ENCODE peak calls at places on chromosome 13, in ten cellular contexts. One of them, this sample, is unnamed. For H3K9me3, the result is how much of the 10 kb centered on the place peaks cover.

GRCh38 chr13:94620286-94620896 is 18.7 kb downstream of the GPR180 start:
- DNase-seq in tibial artery: no peak
- DNase-seq in effector memory CD4-positive, alpha-beta T cell: no peak
- DNase-seq in CD8-positive, alpha-beta T cell: no peak
- DNase-seq in endodermal cell: peak
- DNase-seq in left ventricle myocardium inferior: no peak
- DNase-seq in MG63: no peak
- DNase-seq in ascending aorta: no peak
- DNase-seq in heart right ventricle: no peak
- DNase-seq in cardiac muscle cell: peak
- DNase-seq in this sample: no peak

GRCh38 chr13:91025442-91025841 is 322.0 kb upstream of the MIR17HG start:
- DNase-seq in ascending aorta: no peak
- DNase-seq in CD8-positive, alpha-beta T cell: no peak
- DNase-seq in endodermal cell: no peak
- DNase-seq in left ventricle myocardium inferior: no peak
- DNase-seq in MG63: no peak
- DNase-seq in effector memory CD4-positive, alpha-beta T cell: no peak
- DNase-seq in cardiac muscle cell: no peak
- DNase-seq in heart right ventricle: no peak
- DNase-seq in tibial artery: no peak
- DNase-seq in this sample: no peak

GRCh38 chr13:77002590-77003190 is 10.8 kb downstream of the CLN5 start:
- DNase-seq in tibial artery: no peak
- DNase-seq in heart right ventricle: no peak
- DNase-seq in left ventricle myocardium inferior: no peak
- DNase-seq in effector memory CD4-positive, alpha-beta T cell: no peak
- DNase-seq in cardiac muscle cell: peak
- DNase-seq in endodermal cell: no peak
- DNase-seq in CD8-positive, alpha-beta T cell: no peak
- DNase-seq in ascending aorta: no peak
- DNase-seq in MG63: no peak
- DNase-seq in this sample: no peak

GRCh38 chr13:99907627-99908026 is 63.9 kb downstream of the ZIC5 start:
- DNase-seq in endodermal cell: no peak
- DNase-seq in CD8-positive, alpha-beta T cell: no peak
- DNase-seq in ascending aorta: no peak
- DNase-seq in left ventricle myocardium inferior: no peak
- DNase-seq in effector memory CD4-positive, alpha-beta T cell: no peak
- DNase-seq in cardiac muscle cell: no peak
- DNase-seq in heart right ventricle: no peak
- DNase-seq in MG63: no peak
- DNase-seq in tibial artery: no peak
- DNase-seq in this sample: no peak

GRCh38 chr13:72204291-72204690 is 337.3 kb upstream of the DACH1 start:
- DNase-seq in left ventricle myocardium inferior: no peak
- DNase-seq in MG63: peak
- DNase-seq in cardiac muscle cell: no peak
- DNase-seq in tibial artery: no peak
- DNase-seq in ascending aorta: no peak
- DNase-seq in heart right ventricle: no peak
- DNase-seq in endodermal cell: no peak
- DNase-seq in CD8-positive, alpha-beta T cell: no peak
- DNase-seq in effector memory CD4-positive, alpha-beta T cell: no peak
- DNase-seq in this sample: no peak

GRCh38 chr13:23960566-23961156 is 63.4 kb upstream of the C1QTNF9B start:
- DNase-seq in effector memory CD4-positive, alpha-beta T cell: no peak
- DNase-seq in left ventricle myocardium inferior: no peak
- DNase-seq in ascending aorta: no peak
- DNase-seq in MG63: no peak
- DNase-seq in cardiac muscle cell: peak
- DNase-seq in heart right ventricle: no peak
- DNase-seq in endodermal cell: peak
- DNase-seq in CD8-positive, alpha-beta T cell: no peak
- DNase-seq in tibial artery: no peak
- DNase-seq in this sample: peak

GRCh38 chr13:99307648-99308339 is 595 bp upstream of the GPR183 start:
- DNase-seq in MG63: peak
- DNase-seq in heart right ventricle: no peak
- DNase-seq in cardiac muscle cell: peak
- DNase-seq in CD8-positive, alpha-beta T cell: peak
- DNase-seq in ascending aorta: peak
- DNase-seq in effector memory CD4-positive, alpha-beta T cell: peak
- DNase-seq in left ventricle myocardium inferior: no peak
- DNase-seq in tibial artery: peak
- DNase-seq in endodermal cell: peak
- DNase-seq in this sample: peak

GRCh38 chr13:30520571-30520970 is 54.8 kb upstream of the HMGB1 start:
- DNase-seq in effector memory CD4-positive, alpha-beta T cell: no peak
- DNase-seq in cardiac muscle cell: no peak
- DNase-seq in heart right ventricle: no peak
- DNase-seq in ascending aorta: no peak
- DNase-seq in MG63: peak
- DNase-seq in left ventricle myocardium inferior: no peak
- DNase-seq in CD8-positive, alpha-beta T cell: no peak
- DNase-seq in endodermal cell: no peak
- DNase-seq in tibial artery: no peak
- DNase-seq in this sample: no peak

GRCh38 chr13:73215807-73216206 is 157.0 kb downstream of the KLF5 start:
- DNase-seq in ascending aorta: no peak
- DNase-seq in effector memory CD4-positive, alpha-beta T cell: no peak
- DNase-seq in MG63: no peak
- DNase-seq in cardiac muscle cell: no peak
- DNase-seq in left ventricle myocardium inferior: no peak
- DNase-seq in heart right ventricle: no peak
- DNase-seq in endodermal cell: no peak
- DNase-seq in CD8-positive, alpha-beta T cell: no peak
- DNase-seq in tibial artery: no peak
- DNase-seq in this sample: peak

GRCh38 chr13:93889430-93889829 is 590.1 kb downstream of the DCT start:
- DNase-seq in ascending aorta: no peak
- DNase-seq in CD8-positive, alpha-beta T cell: no peak
- DNase-seq in MG63: no peak
- DNase-seq in heart right ventricle: no peak
- DNase-seq in effector memory CD4-positive, alpha-beta T cell: no peak
- DNase-seq in tibial artery: no peak
- DNase-seq in cardiac muscle cell: no peak
- DNase-seq in endodermal cell: no peak
- DNase-seq in left ventricle myocardium inferior: no peak
- DNase-seq in this sample: no peak

GRCh38 chr13:40148103-40148502 is 492.6 kb downstream of the COG6 start:
- DNase-seq in CD8-positive, alpha-beta T cell: no peak
- DNase-seq in heart right ventricle: no peak
- DNase-seq in ascending aorta: no peak
- DNase-seq in effector memory CD4-positive, alpha-beta T cell: peak
- DNase-seq in MG63: no peak
- DNase-seq in endodermal cell: no peak
- DNase-seq in tibial artery: no peak
- DNase-seq in left ventricle myocardium inferior: no peak
- DNase-seq in cardiac muscle cell: no peak
- DNase-seq in this sample: no peak

GRCh38 chr13:91534996-91535395 is 136.6 kb downstream of the GPC5 start:
- DNase-seq in ascending aorta: no peak
- DNase-seq in cardiac muscle cell: no peak
- DNase-seq in MG63: no peak
- DNase-seq in left ventricle myocardium inferior: no peak
- DNase-seq in endodermal cell: no peak
- DNase-seq in heart right ventricle: no peak
- DNase-seq in CD8-positive, alpha-beta T cell: no peak
- DNase-seq in effector memory CD4-positive, alpha-beta T cell: no peak
- DNase-seq in tibial artery: no peak
- DNase-seq in this sample: no peak

GRCh38 chr13:20501139-20501538 is 24.5 kb downstream of the CRYL1 start:
- DNase-seq in heart right ventricle: no peak
- DNase-seq in left ventricle myocardium inferior: no peak
- DNase-seq in tibial artery: no peak
- DNase-seq in cardiac muscle cell: no peak
- DNase-seq in CD8-positive, alpha-beta T cell: no peak
- DNase-seq in ascending aorta: no peak
- DNase-seq in effector memory CD4-positive, alpha-beta T cell: no peak
- DNase-seq in endodermal cell: no peak
- DNase-seq in MG63: no peak
- DNase-seq in this sample: no peak

GRCh38 chr13:89748716-89749115 is 1598.8 kb upstream of the MIR17HG start:
- DNase-seq in heart right ventricle: no peak
- DNase-seq in MG63: no peak
- DNase-seq in effector memory CD4-positive, alpha-beta T cell: no peak
- DNase-seq in tibial artery: no peak
- DNase-seq in left ventricle myocardium inferior: no peak
- DNase-seq in endodermal cell: no peak
- DNase-seq in CD8-positive, alpha-beta T cell: no peak
- DNase-seq in ascending aorta: no peak
- DNase-seq in cardiac muscle cell: peak
- DNase-seq in this sample: no peak

GRCh38 chr13:91595677-91596076 is 197.3 kb downstream of the GPC5 start:
- DNase-seq in left ventricle myocardium inferior: no peak
- DNase-seq in tibial artery: no peak
- DNase-seq in MG63: no peak
- DNase-seq in ascending aorta: no peak
- DNase-seq in effector memory CD4-positive, alpha-beta T cell: no peak
- DNase-seq in heart right ventricle: no peak
- DNase-seq in cardiac muscle cell: no peak
- DNase-seq in endodermal cell: no peak
- DNase-seq in CD8-positive, alpha-beta T cell: no peak
- DNase-seq in this sample: no peak

GRCh38 chr13:50537029-50537428 is 306.5 kb downstream of the DLEU7 start:
- DNase-seq in endodermal cell: no peak
- DNase-seq in MG63: no peak
- DNase-seq in CD8-positive, alpha-beta T cell: no peak
- DNase-seq in effector memory CD4-positive, alpha-beta T cell: no peak
- DNase-seq in tibial artery: no peak
- DNase-seq in heart right ventricle: no peak
- DNase-seq in ascending aorta: no peak
- DNase-seq in cardiac muscle cell: no peak
- DNase-seq in left ventricle myocardium inferior: no peak
- DNase-seq in this sample: no peak
- H3K9me3 ChIP-seq in endodermal cell: half or more
- H3K9me3 ChIP-seq in MG63: under half
- H3K9me3 ChIP-seq in CD8-positive, alpha-beta T cell: under half
- H3K9me3 ChIP-seq in effector memory CD4-positive, alpha-beta T cell: under half
- H3K9me3 ChIP-seq in tibial artery: under half
- H3K9me3 ChIP-seq in heart right ventricle: under half
- H3K9me3 ChIP-seq in ascending aorta: under half
- H3K9me3 ChIP-seq in cardiac muscle cell: under half
- H3K9me3 ChIP-seq in left ventricle myocardium inferior: half or more
- H3K9me3 ChIP-seq in this sample: under half

GRCh38 chr13:111911141-111911720 is 155.7 kb upstream of the SOX1 start:
- DNase-seq in CD8-positive, alpha-beta T cell: peak
- DNase-seq in tibial artery: no peak
- DNase-seq in cardiac muscle cell: no peak
- DNase-seq in heart right ventricle: no peak
- DNase-seq in effector memory CD4-positive, alpha-beta T cell: no peak
- DNase-seq in left ventricle myocardium inferior: no peak
- DNase-seq in MG63: no peak
- DNase-seq in endodermal cell: peak
- DNase-seq in ascending aorta: peak
- DNase-seq in this sample: no peak

GRCh38 chr13:111912991-111913781 is 153.8 kb upstream of the SOX1 start:
- DNase-seq in CD8-positive, alpha-beta T cell: no peak
- DNase-seq in left ventricle myocardium inferior: no peak
- DNase-seq in MG63: no peak
- DNase-seq in endodermal cell: peak
- DNase-seq in tibial artery: no peak
- DNase-seq in ascending aorta: peak
- DNase-seq in cardiac muscle cell: peak
- DNase-seq in effector memory CD4-positive, alpha-beta T cell: no peak
- DNase-seq in heart right ventricle: no peak
- DNase-seq in this sample: no peak

GRCh38 chr13:111912453-111912866 is 154.5 kb upstream of the SOX1 start:
- DNase-seq in left ventricle myocardium inferior: no peak
- DNase-seq in heart right ventricle: no peak
- DNase-seq in CD8-positive, alpha-beta T cell: peak
- DNase-seq in effector memory CD4-positive, alpha-beta T cell: no peak
- DNase-seq in endodermal cell: peak
- DNase-seq in cardiac muscle cell: no peak
- DNase-seq in tibial artery: no peak
- DNase-seq in MG63: no peak
- DNase-seq in ascending aorta: peak
- DNase-seq in this sample: no peak

GRCh38 chr13:111909971-111910671 is 156.8 kb upstream of the SOX1 start:
- DNase-seq in effector memory CD4-positive, alpha-beta T cell: no peak
- DNase-seq in ascending aorta: peak
- DNase-seq in endodermal cell: peak
- DNase-seq in heart right ventricle: no peak
- DNase-seq in CD8-positive, alpha-beta T cell: peak
- DNase-seq in cardiac muscle cell: no peak
- DNase-seq in tibial artery: no peak
- DNase-seq in left ventricle myocardium inferior: no peak
- DNase-seq in MG63: no peak
- DNase-seq in this sample: no peak

GRCh38 chr13:111911754-111912452 is 155.0 kb upstream of the SOX1 start:
- DNase-seq in ascending aorta: peak
- DNase-seq in endodermal cell: no peak
- DNase-seq in effector memory CD4-positive, alpha-beta T cell: no peak
- DNase-seq in cardiac muscle cell: no peak
- DNase-seq in tibial artery: no peak
- DNase-seq in CD8-positive, alpha-beta T cell: peak
- DNase-seq in heart right ventricle: no peak
- DNase-seq in left ventricle myocardium inferior: no peak
- DNase-seq in MG63: no peak
- DNase-seq in this sample: no peak
- H3K9me3 ChIP-seq in ascending aorta: under half
- H3K9me3 ChIP-seq in endodermal cell: under half
- H3K9me3 ChIP-seq in effector memory CD4-positive, alpha-beta T cell: under half
- H3K9me3 ChIP-seq in cardiac muscle cell: under half
- H3K9me3 ChIP-seq in tibial artery: under half
- H3K9me3 ChIP-seq in CD8-positive, alpha-beta T cell: under half
- H3K9me3 ChIP-seq in heart right ventricle: under half
- H3K9me3 ChIP-seq in left ventricle myocardium inferior: under half
- H3K9me3 ChIP-seq in MG63: under half
- H3K9me3 ChIP-seq in this sample: under half

DNA sequence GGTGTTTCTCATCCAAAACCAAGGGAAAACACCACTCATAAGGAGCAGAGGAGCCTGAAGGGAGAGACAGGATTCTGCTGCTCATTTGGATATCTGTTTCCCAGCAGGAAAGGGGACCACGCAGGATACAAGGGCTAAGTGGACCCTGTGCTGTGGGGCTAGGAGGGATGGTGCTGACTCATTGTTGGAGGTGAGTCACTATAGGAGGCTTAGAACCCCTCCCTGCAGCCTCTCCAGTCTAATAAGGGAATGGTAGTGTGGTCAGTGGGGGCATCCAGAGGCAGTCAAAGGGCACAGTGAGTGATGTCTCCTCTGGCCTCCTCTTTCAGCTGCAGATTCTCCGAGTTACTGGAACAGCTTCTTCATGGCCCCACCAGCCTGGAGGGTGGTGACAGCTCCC is 442.3 kb downstream of the TUBA3C start:
- DNase-seq in MG63: no peak
- DNase-seq in CD8-positive, alpha-beta T cell: no peak
- DNase-seq in tibial artery: no peak
- DNase-seq in endodermal cell: no peak
- DNase-seq in effector memory CD4-positive, alpha-beta T cell: no peak
- DNase-seq in cardiac muscle cell: no peak
- DNase-seq in heart right ventricle: no peak
- DNase-seq in ascending aorta: no peak
- DNase-seq in left ventricle myocardium inferior: no peak
- DNase-seq in this sample: no peak
- H3K9me3 ChIP-seq in MG63: under half
- H3K9me3 ChIP-seq in CD8-positive, alpha-beta T cell: under half
- H3K9me3 ChIP-seq in tibial artery: under half
- H3K9me3 ChIP-seq in endodermal cell: under half
- H3K9me3 ChIP-seq in effector memory CD4-positive, alpha-beta T cell: under half
- H3K9me3 ChIP-seq in cardiac muscle cell: under half
- H3K9me3 ChIP-seq in heart right ventricle: under half
- H3K9me3 ChIP-seq in ascending aorta: under half
- H3K9me3 ChIP-seq in left ventricle myocardium inferior: under half
- H3K9me3 ChIP-seq in this sample: under half

GRCh38 chr13:19060311-19061002 is 121.2 kb downstream of the TUBA3C start:
- DNase-seq in left ventricle myocardium inferior: no peak
- DNase-seq in heart right ventricle: no peak
- DNase-seq in ascending aorta: no peak
- DNase-seq in CD8-positive, alpha-beta T cell: no peak
- DNase-seq in cardiac muscle cell: no peak
- DNase-seq in MG63: no peak
- DNase-seq in tibial artery: no peak
- DNase-seq in endodermal cell: no peak
- DNase-seq in effector memory CD4-positive, alpha-beta T cell: no peak
- DNase-seq in this sample: no peak
- H3K9me3 ChIP-seq in left ventricle myocardium inferior: under half
- H3K9me3 ChIP-seq in heart right ventricle: under half
- H3K9me3 ChIP-seq in ascending aorta: under half
- H3K9me3 ChIP-seq in CD8-positive, alpha-beta T cell: under half
- H3K9me3 ChIP-seq in cardiac muscle cell: under half
- H3K9me3 ChIP-seq in MG63: under half
- H3K9me3 ChIP-seq in tibial artery: under half
- H3K9me3 ChIP-seq in endodermal cell: half or more
- H3K9me3 ChIP-seq in effector memory CD4-positive, alpha-beta T cell: under half
- H3K9me3 ChIP-seq in this sample: under half